ENCODE peak calls at places on chromosomes 12 and 14, in seven cellular contexts. One of them, this sample, is unnamed.

GRCh38 chr14:33061667-33062325 is 123.1 kb downstream of the NPAS3 start:
- DNase-seq in activated CD8-positive, alpha-beta memory T cell treated with anti-CD3 and anti-CD28 coated beads for 24 hours: no peak
- DNase-seq in NCI-H1105: no peak
- DNase-seq in bronchial epithelial cell: peak; percentile 5
- DNase-seq in neuronal stem cell: no peak
- DNase-seq in activated T-cell treated with anti-CD3 and anti-CD28 coated beads, Interleukin-2, amount 50 U/mL, for 72 hours: no peak
- DNase-seq in fibroblast of the aortic adventitia: no peak
- DNase-seq in this sample: no peak

GRCh38 chr14:81400202-81400678 is at the start of gene STON2:
- DNase-seq in activated CD8-positive, alpha-beta memory T cell treated with anti-CD3 and anti-CD28 coated beads for 24 hours: no peak
- DNase-seq in NCI-H1105: peak; percentile 84
- DNase-seq in bronchial epithelial cell: peak; percentile 90
- DNase-seq in neuronal stem cell: no peak
- DNase-seq in activated T-cell treated with anti-CD3 and anti-CD28 coated beads, Interleukin-2, amount 50 U/mL, for 72 hours: peak; percentile 50
- DNase-seq in fibroblast of the aortic adventitia: peak; percentile 46
- DNase-seq in this sample: no peak

GRCh38 chr14:34365309-34365915 is 96.6 kb downstream of the SPTSSA start:
- DNase-seq in activated CD8-positive, alpha-beta memory T cell treated with anti-CD3 and anti-CD28 coated beads for 24 hours: no peak
- DNase-seq in NCI-H1105: no peak
- DNase-seq in bronchial epithelial cell: no peak
- DNase-seq in neuronal stem cell: no peak
- DNase-seq in activated T-cell treated with anti-CD3 and anti-CD28 coated beads, Interleukin-2, amount 50 U/mL, for 72 hours: no peak
- DNase-seq in fibroblast of the aortic adventitia: peak; percentile 61
- DNase-seq in this sample: no peak

GRCh38 chr12:111056618-111057521 is 136.5 kb upstream of the MYL2 start:
- DNase-seq in activated CD8-positive, alpha-beta memory T cell treated with anti-CD3 and anti-CD28 coated beads for 24 hours: peak; percentile 83
- DNase-seq in NCI-H1105: no peak
- DNase-seq in bronchial epithelial cell: peak; percentile 46
- DNase-seq in neuronal stem cell: no peak
- DNase-seq in activated T-cell treated with anti-CD3 and anti-CD28 coated beads, Interleukin-2, amount 50 U/mL, for 72 hours: peak; percentile 74
- DNase-seq in fibroblast of the aortic adventitia: no peak
- DNase-seq in this sample: no peak

GRCh38 chr14:35341454-35342159 is 49.4 kb downstream of the PSMA6 start:
- DNase-seq in activated CD8-positive, alpha-beta memory T cell treated with anti-CD3 and anti-CD28 coated beads for 24 hours: no peak
- DNase-seq in NCI-H1105: peak; percentile 76
- DNase-seq in bronchial epithelial cell: peak; percentile 84
- DNase-seq in neuronal stem cell: no peak
- DNase-seq in activated T-cell treated with anti-CD3 and anti-CD28 coated beads, Interleukin-2, amount 50 U/mL, for 72 hours: peak; percentile 47
- DNase-seq in fibroblast of the aortic adventitia: peak; percentile 96
- DNase-seq in this sample: no peak

GRCh38 chr14:87014854-87015253 is 978.1 kb downstream of the GALC start:
- DNase-seq in activated CD8-positive, alpha-beta memory T cell treated with anti-CD3 and anti-CD28 coated beads for 24 hours: no peak
- DNase-seq in NCI-H1105: no peak
- DNase-seq in bronchial epithelial cell: peak; percentile 8
- DNase-seq in neuronal stem cell: no peak
- DNase-seq in activated T-cell treated with anti-CD3 and anti-CD28 coated beads, Interleukin-2, amount 50 U/mL, for 72 hours: no peak
- DNase-seq in fibroblast of the aortic adventitia: no peak
- DNase-seq in this sample: no peak

GRCh38 chr12:5220835-5221234 is 177.2 kb downstream of the KCNA5 start:
- DNase-seq in activated CD8-positive, alpha-beta memory T cell treated with anti-CD3 and anti-CD28 coated beads for 24 hours: no peak
- DNase-seq in NCI-H1105: no peak
- DNase-seq in bronchial epithelial cell: peak; percentile 7
- DNase-seq in neuronal stem cell: no peak
- DNase-seq in activated T-cell treated with anti-CD3 and anti-CD28 coated beads, Interleukin-2, amount 50 U/mL, for 72 hours: no peak
- DNase-seq in fibroblast of the aortic adventitia: no peak
- DNase-seq in this sample: no peak

GRCh38 chr14:94936411-94936892 is 166.5 kb upstream of the GSC start:
- DNase-seq in activated CD8-positive, alpha-beta memory T cell treated with anti-CD3 and anti-CD28 coated beads for 24 hours: no peak
- DNase-seq in NCI-H1105: peak; percentile 95
- DNase-seq in bronchial epithelial cell: no peak
- DNase-seq in neuronal stem cell: no peak
- DNase-seq in activated T-cell treated with anti-CD3 and anti-CD28 coated beads, Interleukin-2, amount 50 U/mL, for 72 hours: no peak
- DNase-seq in fibroblast of the aortic adventitia: peak; percentile 49
- DNase-seq in this sample: peak; percentile 14

GRCh38 chr12:47752552-47752951 is 6.1 kb downstream of the RAPGEF3 start:
- DNase-seq in activated CD8-positive, alpha-beta memory T cell treated with anti-CD3 and anti-CD28 coated beads for 24 hours: no peak
- DNase-seq in NCI-H1105: no peak
- DNase-seq in bronchial epithelial cell: peak; percentile 94
- DNase-seq in neuronal stem cell: no peak
- DNase-seq in activated T-cell treated with anti-CD3 and anti-CD28 coated beads, Interleukin-2, amount 50 U/mL, for 72 hours: no peak
- DNase-seq in fibroblast of the aortic adventitia: peak; percentile 68
- DNase-seq in this sample: no peak

GRCh38 chr12:76697849-76698248 is 66.1 kb upstream of the ZDHHC17 start:
- DNase-seq in activated CD8-positive, alpha-beta memory T cell treated with anti-CD3 and anti-CD28 coated beads for 24 hours: no peak
- DNase-seq in NCI-H1105: no peak
- DNase-seq in bronchial epithelial cell: no peak
- DNase-seq in neuronal stem cell: no peak
- DNase-seq in activated T-cell treated with anti-CD3 and anti-CD28 coated beads, Interleukin-2, amount 50 U/mL, for 72 hours: no peak
- DNase-seq in fibroblast of the aortic adventitia: no peak
- DNase-seq in this sample: no peak

GRCh38 chr12:30926243-30927209 is at the start of gene TSPAN11:
- DNase-seq in activated CD8-positive, alpha-beta memory T cell treated with anti-CD3 and anti-CD28 coated beads for 24 hours: no peak
- DNase-seq in NCI-H1105: peak; percentile 80
- DNase-seq in bronchial epithelial cell: no peak
- DNase-seq in neuronal stem cell: peak; percentile 80
- DNase-seq in activated T-cell treated with anti-CD3 and anti-CD28 coated beads, Interleukin-2, amount 50 U/mL, for 72 hours: peak; percentile 20
- DNase-seq in fibroblast of the aortic adventitia: peak; percentile 16
- DNase-seq in this sample: peak; percentile 26

This sample was measured in NCI-H1417 treated with DMSO at 0.1 percent for 48 hours.